ENCODE peak calls at places on chromosome X, in nine cellular contexts. V is OCI-LY7, N is tibial artery, E is cardiac muscle cell, Q is IMR-90, C is A673, I is lung, G is testis, Z is mucosa of descending colon. B is an unnamed sample. For H3K4me1, the result is how much of the 10 kb centered on the place peaks cover.

GRCh38 chrX:130793966-130794365 is 109.0 kb downstream of the ENOX2 start:
- DNase-seq in N (no peak), E (no peak), C (no peak), Q (no peak), V (no peak), I (no peak), G (no peak), Z (no peak), B (no peak)

GRCh38 chrX:98795636-98796035 is 1614.4 kb downstream of the PCDH19 start:
- DNase-seq in V (no peak), E (no peak), N (no peak), C (peak), Q (no peak), I (no peak), G (no peak), Z (no peak), B (no peak)

GRCh38 chrX:13569479-13570244 is at the start of gene EGFL6:
- DNase-seq in Q (no peak), Z (no peak), E (peak), V (no peak), G (no peak), I (no peak), N (no peak), C (no peak), B (no peak)

GRCh38 chrX:130834149-130834548 is 68.9 kb downstream of the ENOX2 start:
- DNase-seq in C (peak), V (peak), N (no peak), G (no peak), Z (no peak), E (no peak), Q (no peak), I (no peak), B (no peak)

GRCh38 chrX:101229155-101229554 is 9.6 kb downstream of the DRP2 start:
- DNase-seq in V (no peak), E (no peak), C (no peak), I (no peak), Q (peak), Z (no peak), N (no peak), G (no peak), B (no peak)

GRCh38 chrX:88397551-88397950 is 349.5 kb upstream of the CPXCR1 start:
- DNase-seq in I (no peak), G (no peak), N (no peak), E (peak), Z (no peak), V (no peak), Q (no peak), C (no peak), B (no peak)

GRCh38 chrX:48802089-48802812 is 384 bp downstream of the HDAC6 start:
- DNase-seq in G (peak), Z (peak), Q (peak), V (peak), I (peak), E (peak), N (peak), C (peak), B (peak)

GRCh38 chrX:152896450-152896849 is 1.4 kb upstream of the ZNF185 start:
- DNase-seq in C (no peak), E (no peak), Z (no peak), Q (no peak), I (no peak), N (no peak), V (no peak), G (no peak), B (no peak)

GRCh38 chrX:143121471-143121870 is 95.7 kb downstream of the SPANXN4 start:
- DNase-seq in I (no peak), Q (no peak), E (no peak), C (no peak), V (no peak), Z (no peak), G (no peak), N (no peak), B (no peak)

GRCh38 chrX:20263474-20263873 is 3.2 kb downstream of the RPS6KA3 start:
- DNase-seq in I (no peak), V (peak), Z (no peak), G (no peak), C (no peak), E (no peak), N (no peak), Q (peak), B (no peak)

GRCh38 chrX:20265726-20266681 is 705 bp downstream of the RPS6KA3 start:
- DNase-seq in C (peak), G (peak), I (peak), Z (peak), N (peak), Q (peak), V (peak), E (peak), B (no peak)

GRCh38 chrX:20265221-20265725 is 1.4 kb downstream of the RPS6KA3 start:
- DNase-seq in E (peak), C (peak), I (peak), V (peak), N (peak), G (peak), Q (peak), Z (peak), B (no peak)

DNA sequence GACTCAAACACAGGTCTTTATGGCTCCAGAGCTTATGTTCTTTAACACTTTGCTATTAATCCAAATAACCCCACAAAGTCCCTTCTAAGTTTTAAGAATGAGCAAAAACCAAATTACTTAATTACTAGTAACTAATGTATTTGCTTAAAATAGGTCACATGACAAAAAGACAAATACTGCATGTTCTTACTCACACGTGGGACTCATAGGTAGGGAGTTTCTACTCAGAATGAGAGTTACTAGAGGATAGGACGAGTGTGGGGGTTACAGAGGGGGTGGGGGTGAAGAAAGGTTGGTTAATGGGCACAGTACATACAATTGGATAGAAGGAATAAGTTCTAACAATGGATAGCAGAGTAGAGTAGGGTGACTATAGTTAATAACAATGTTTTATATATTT is 5.8 kb downstream of the RPS6KA3 start:
- DNase-seq in V (no peak), E (no peak), C (no peak), N (no peak), Z (no peak), Q (no peak), I (no peak), G (no peak), B (no peak)
- H3K4me1 ChIP-seq in V (under half), E (under half), C (under half), N (under half), Z (under half), Q (under half), I (under half), G (under half), B (under half)

DNA sequence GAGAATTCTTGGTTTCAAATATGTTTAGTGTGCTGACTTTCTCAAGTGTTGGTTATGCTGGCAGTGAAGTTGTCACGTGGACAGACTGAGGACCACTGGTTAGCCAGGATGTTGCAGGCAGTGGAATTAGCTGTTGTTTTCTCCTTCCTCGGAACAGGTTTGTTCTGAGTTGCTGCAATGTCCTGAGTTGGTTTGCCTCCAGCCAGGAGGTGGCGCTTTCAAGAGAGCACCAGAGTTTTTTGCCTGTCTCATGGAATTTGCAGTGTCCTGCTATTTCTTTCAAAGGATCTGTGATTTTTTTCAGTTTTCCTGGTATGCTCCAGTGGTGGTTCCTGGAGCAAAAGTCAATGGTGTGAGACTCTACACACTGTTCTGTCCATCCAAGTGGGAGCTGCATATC is 158.1 kb upstream of the CXorf66 start:
- DNase-seq in V (no peak), N (no peak), E (no peak), C (peak), Q (no peak), Z (peak), G (no peak), I (no peak), B (no peak)
- TF ChIP-seq CTCF in V (peak), N (no peak), E (peak), C (peak), Q (peak), Z (no peak), G (no peak), I (no peak), B (no peak)

GRCh38 chrX:77893713-77894112 is 1.5 kb downstream of the MAGT1 start:
- DNase-seq in Q (no peak), G (no peak), N (no peak), V (no peak), Z (no peak), I (no peak), C (no peak), E (no peak), B (no peak)
- H3K4me3 ChIP-seq in Q (no peak), G (no peak), N (peak), V (peak), Z (no peak), I (no peak), C (peak), E (peak), B (peak)

GRCh38 chrX:19747672-19748610 is 139.5 kb downstream of the SH3KBP1 start:
- DNase-seq in I (no peak), Z (peak), N (no peak), C (no peak), V (peak), E (no peak), Q (no peak), G (no peak), B (no peak)
- H3K4me1 ChIP-seq in I (under half), Z (under half), N (under half), C (under half), V (half or more), E (under half), Q (under half), G (under half), B (under half)

B was measured in esophagus muscularis mucosa.